ENCODE peak calls at places on chromosomes 13 and 19, in six cellular contexts. O is activated CD4-positive, alpha-beta memory T cell treated with anti-CD3 and anti-CD28 coated beads, Interleukin-2, amount 10 ng/mL, durations not matched to agents 7 days and 5 days; S is upper lobe of left lung; C is left lung; G is brain pericyte; R is fibroblast of pulmonary artery. Z is an unnamed sample.
A peak's percentile ranks its signal among the peaks of the same experiment; 100 is the strongest.

GRCh38 chr13:28754698-28755545 is 36.2 kb upstream of the SLC46A3 start:
- DNase-seq in S (peak; percentile 38), C (no peak), G (no peak), R (peak; percentile 68), O (peak; percentile 18), Z (no peak)

GRCh38 chr19:38394488-38394887 is 6.0 kb downstream of the SPRED3 start:
- DNase-seq in C (no peak), R (no peak), S (no peak), O (peak; percentile 77), G (no peak), Z (no peak)

GRCh38 chr13:99689955-99690354 is 188.7 kb downstream of the TM9SF2 start:
- DNase-seq in O (no peak), C (no peak), S (no peak), G (no peak), R (no peak), Z (no peak)

GRCh38 chr19:38701455-38702063 is 42.7 kb downstream of the CAPN12 start:
- DNase-seq in C (no peak), O (no peak), R (no peak), S (no peak), G (no peak), Z (no peak)

GRCh38 chr19:45713141-45713540 is 17.6 kb downstream of the FBXO46 start:
- DNase-seq in O (no peak), S (no peak), R (no peak), G (no peak), C (no peak), Z (no peak)

GRCh38 chr19:16349551-16350171 is 25.0 kb downstream of the KLF2 start:
- DNase-seq in S (no peak), C (no peak), O (no peak), G (no peak), R (no peak), Z (no peak)

GRCh38 chr19:45790942-45791341 is 1.7 kb downstream of the DMWD start:
- DNase-seq in S (peak; percentile 62), O (peak; percentile 73), R (no peak), C (no peak), G (no peak), Z (no peak)

GRCh38 chr13:106433066-106433465 is 102.4 kb downstream of the EFNB2 start:
- DNase-seq in C (no peak), S (no peak), G (no peak), R (no peak), O (no peak), Z (no peak)

GRCh38 chr13:48562296-48563066 is 29.6 kb upstream of the RCBTB2 start:
- DNase-seq in C (no peak), G (no peak), O (peak; percentile 86), R (no peak), S (peak; percentile 48), Z (no peak)

GRCh38 chr19:6417713-6418561 is 6.7 kb downstream of the KHSRP start:
- DNase-seq in O (no peak), C (no peak), S (no peak), G (no peak), R (peak; percentile 28), Z (peak; percentile 79)

GRCh38 chr19:18856385-18857126 is 24.8 kb downstream of the UPF1 start:
- DNase-seq in O (no peak), C (no peak), G (no peak), S (no peak), R (peak; percentile 55), Z (peak; percentile 92)

GRCh38 chr19:54427586-54427985 is 12.3 kb downstream of the TTYH1 start:
- DNase-seq in O (no peak), R (no peak), C (no peak), G (no peak), S (no peak), Z (no peak)

GRCh38 chr13:90622547-90622946 is 724.9 kb upstream of the MIR17HG start:
- DNase-seq in C (no peak), S (no peak), O (no peak), G (no peak), R (peak; percentile 30), Z (no peak)

GRCh38 chr19:50349277-50350057 is 16.0 kb downstream of the NAPSA start:
- DNase-seq in G (no peak), R (no peak), O (no peak), S (no peak), C (peak; percentile 22), Z (no peak)

GRCh38 chr19:7928741-7929701 is 3.1 kb upstream of the CTXN1 start:
- DNase-seq in G (peak; percentile 25), C (peak; percentile 42), O (peak; percentile 56), S (no peak), R (peak; percentile 92), Z (peak; percentile 40)

GRCh38 chr13:43835701-43836100 is 43.8 kb downstream of the CCDC122 start:
- DNase-seq in S (no peak), G (no peak), R (peak; percentile 68), C (no peak), O (no peak), Z (no peak)

GRCh38 chr13:110266983-110267382 is 40.0 kb downstream of the COL4A1 start:
- DNase-seq in S (no peak), O (no peak), R (no peak), C (no peak), G (no peak), Z (no peak)

GRCh38 chr19:54158812-54159351 is 639 bp downstream of the LENG1 start:
- DNase-seq in S (no peak), O (peak; percentile 34), C (no peak), R (no peak), G (no peak), Z (no peak)

GRCh38 chr13:79297128-79297527 is 108.9 kb downstream of the RBM26 start:
- DNase-seq in R (no peak), O (no peak), G (no peak), S (no peak), C (no peak), Z (no peak)

GRCh38 chr13:44120814-44121505 is 241.3 kb downstream of the LACC1 start:
- DNase-seq in O (no peak), R (no peak), C (no peak), G (no peak), S (no peak), Z (no peak)